ENCODE peak calls at places on chromosomes 12 and 14, in five cellular contexts. T is GM18507, K is MM.1S, U is NCI-H2029, J is putamen. W is an unnamed sample.

GRCh38 chr12:83753882-83754281 is 1067.2 kb downstream of the TMTC2 start:
- DNase-seq in T (no peak), K (no peak), U (no peak), J (no peak), W (no peak)

GRCh38 chr12:65695077-65695865 is 129.0 kb upstream of the HMGA2 start:
- DNase-seq in T (no peak), K (no peak), U (no peak), J (no peak), W (no peak)

GRCh38 chr12:128844031-128844635 is 9.1 kb upstream of the GLT1D1 start:
- DNase-seq in T (no peak), K (no peak), U (no peak), J (no peak), W (no peak)

GRCh38 chr12:94290353-94290752 is 142.0 kb downstream of the PLXNC1 start:
- DNase-seq in T (no peak), K (no peak), U (peak; percentile 18), J (no peak), W (no peak)

GRCh38 chr14:76564471-76565119 is 188.7 kb downstream of the ESRRB start:
- DNase-seq in T (no peak), K (no peak), U (no peak), J (no peak), W (no peak)

GRCh38 chr12:105986779-105987686 is 151.7 kb downstream of the NUAK1 start:
- DNase-seq in T (no peak), K (peak; percentile 55), U (no peak), J (no peak), W (no peak)

GRCh38 chr12:52241205-52241842 is 8.3 kb downstream of the KRT7 start:
- DNase-seq in T (no peak), K (no peak), U (no peak), J (no peak), W (no peak)

GRCh38 chr12:28869197-28869596 is 279.9 kb upstream of the FAR2 start:
- DNase-seq in T (no peak), K (no peak), U (no peak), J (peak; percentile 55), W (no peak)

GRCh38 chr12:21552983-21553673 is 27.0 kb downstream of the SPX start:
- DNase-seq in T (no peak), K (no peak), U (no peak), J (no peak), W (no peak)

GRCh38 chr14:24171422-24172260 is at the start of gene REC8:
- DNase-seq in T (peak; percentile 91), K (no peak), U (no peak), J (peak; percentile 94), W (peak; percentile 94)

GRCh38 chr12:153080-153746 is 60.7 kb downstream of the SLC6A12 start:
- DNase-seq in T (peak; percentile 33), K (peak; percentile 77), U (peak; percentile 61), J (no peak), W (peak; percentile 81)

GRCh38 chr14:73736842-73737241 is 22.7 kb upstream of the PNMA1 start:
- DNase-seq in T (no peak), K (no peak), U (no peak), J (no peak), W (no peak)

GRCh38 chr12:124233041-124233836 is 61.7 kb upstream of the RFLNA start:
- DNase-seq in T (no peak), K (no peak), U (no peak), J (no peak), W (no peak)

GRCh38 chr14:65184032-65184764 is 81.9 kb upstream of the MAX start:
- DNase-seq in T (no peak), K (no peak), U (no peak), J (no peak), W (no peak)

GRCh38 chr12:8077207-8077606 is 4.9 kb upstream of the NECAP1 start:
- DNase-seq in T (no peak), K (no peak), U (no peak), J (no peak), W (no peak)

GRCh38 chr14:71952381-71953363 is 20.4 kb downstream of the RGS6 start:
- DNase-seq in T (no peak), K (no peak), U (no peak), J (peak; percentile 34), W (no peak)

GRCh38 chr12:59632408-59632807 is 36.6 kb downstream of the SLC16A7 start:
- DNase-seq in T (no peak), K (no peak), U (no peak), J (no peak), W (no peak)

GRCh38 chr12:105279460-105280056 is 43.6 kb upstream of the APPL2 start:
- DNase-seq in T (peak; percentile 3), K (peak; percentile 50), U (no peak), J (peak; percentile 1), W (peak; percentile 35)

W was measured in GM20000.